ENCODE peak calls at places on chromosomes 11 and 22, in ten cellular contexts. T is T-helper 1 cell, R is amniotic epithelial cell, B is iPS-NIHi11, V is WERI-Rb-1, U is colonic mucosa, I is left lung, Q is activated T-cell treated with anti-CD3 and anti-CD28 coated beads for 1 hour, P is A549, D is fibroblast of lung. X is an unnamed sample.

GRCh38 chr11:106137061-106137460 is 59.6 kb downstream of the AASDHPPT start:
- DNase-seq in T (no peak), R (no peak), B (no peak), V (no peak), U (no peak), I (no peak), Q (no peak), P (no peak), D (peak; percentile 41), X (no peak)

GRCh38 chr11:29707924-29708323 is 308.9 kb downstream of the KCNA4 start:
- DNase-seq in T (no peak), R (no peak), B (no peak), V (no peak), U (no peak), I (no peak), Q (no peak), P (no peak), D (no peak), X (no peak)

GRCh38 chr22:42912049-42912448 is 55.0 kb upstream of the ARFGAP3 start:
- DNase-seq in T (no peak), R (peak; percentile 34), B (no peak), V (no peak), U (no peak), I (no peak), Q (no peak), P (no peak), D (no peak), X (peak; percentile 27)

GRCh38 chr22:44276706-44277403 is 35.9 kb downstream of the SHISAL1 start:
- DNase-seq in T (no peak), R (no peak), B (no peak), V (no peak), U (no peak), I (peak; percentile 33), Q (no peak), P (no peak), D (no peak), X (no peak)

GRCh38 chr11:1000357-1000982 is 36.0 kb downstream of the MUC6 start:
- DNase-seq in T (no peak), R (no peak), B (no peak), V (no peak), U (no peak), I (no peak), Q (no peak), P (no peak), D (no peak), X (no peak)

GRCh38 chr11:35151896-35152295 is 12.9 kb downstream of the CD44 start:
- DNase-seq in T (no peak), R (no peak), B (peak; percentile 40), V (no peak), U (no peak), I (no peak), Q (no peak), P (no peak), D (no peak), X (no peak)

GRCh38 chr22:28560005-28560742 is 119.5 kb downstream of the TTC28 start:
- DNase-seq in T (no peak), R (peak; percentile 99), B (no peak), V (no peak), U (no peak), I (no peak), Q (no peak), P (peak; percentile 35), D (peak; percentile 76), X (peak; percentile 32)

GRCh38 chr11:131465056-131465455 is 94.6 kb downstream of the NTM start:
- DNase-seq in T (no peak), R (no peak), B (no peak), V (no peak), U (no peak), I (no peak), Q (no peak), P (no peak), D (no peak), X (no peak)

GRCh38 chr22:25546751-25547150 is 17.7 kb upstream of the GRK3 start:
- DNase-seq in T (no peak), R (no peak), B (no peak), V (no peak), U (no peak), I (no peak), Q (no peak), P (no peak), D (peak; percentile 35), X (no peak)

GRCh38 chr11:76825726-76826396 is 34.9 kb upstream of the ACER3 start:
- DNase-seq in T (no peak), R (no peak), B (no peak), V (no peak), U (no peak), I (no peak), Q (no peak), P (no peak), D (no peak), X (no peak)

GRCh38 chr11:104254347-104254746 is 90.4 kb upstream of the PDGFD start:
- DNase-seq in T (no peak), R (peak; percentile 49), B (peak; percentile 82), V (peak; percentile 78), U (peak; percentile 29), I (peak; percentile 25), Q (no peak), P (no peak), D (peak; percentile 49), X (peak; percentile 23)

GRCh38 chr11:1719781-1720180 is 22.8 kb downstream of the KRTAP5-6 start:
- DNase-seq in T (no peak), R (no peak), B (no peak), V (no peak), U (no peak), I (no peak), Q (no peak), P (no peak), D (no peak), X (no peak)

GRCh38 chr11:1040428-1041148 is 4.1 kb upstream of the MUC6 start:
- DNase-seq in T (peak; percentile 4), R (no peak), B (no peak), V (no peak), U (no peak), I (peak; percentile 72), Q (no peak), P (no peak), D (peak; percentile 11), X (no peak)

GRCh38 chr22:20295262-20296064 is 24.4 kb downstream of the DGCR6L start:
- DNase-seq in T (no peak), R (no peak), B (no peak), V (no peak), U (no peak), I (no peak), Q (no peak), P (no peak), D (no peak), X (no peak)

GRCh38 chr22:45302047-45302446 is 7.7 kb upstream of the FAM118A start:
- DNase-seq in T (no peak), R (peak; percentile 80), B (no peak), V (no peak), U (no peak), I (no peak), Q (no peak), P (peak; percentile 35), D (peak; percentile 79), X (peak; percentile 16)

GRCh38 chr11:46047520-46047919 is 73.7 kb downstream of the PHF21A start:
- DNase-seq in T (no peak), R (peak; percentile 53), B (no peak), V (no peak), U (no peak), I (no peak), Q (no peak), P (no peak), D (peak; percentile 21), X (no peak)

GRCh38 chr11:120285256-120285655 is 39.8 kb upstream of the TLCD5 start:
- DNase-seq in T (no peak), R (no peak), B (no peak), V (no peak), U (no peak), I (no peak), Q (no peak), P (no peak), D (no peak), X (no peak)

GRCh38 chr22:24146190-24146616 is 35.1 kb upstream of the SUSD2 start:
- DNase-seq in T (no peak), R (peak; percentile 87), B (peak; percentile 84), V (peak; percentile 83), U (peak; percentile 81), I (peak; percentile 86), Q (peak; percentile 22), P (peak; percentile 22), D (peak; percentile 58), X (no peak)

GRCh38 chr22:31230871-31231621 is 18.9 kb downstream of the LIMK2 start:
- DNase-seq in T (no peak), R (peak; percentile 71), B (no peak), V (peak; percentile 35), U (peak; percentile 70), I (no peak), Q (peak; percentile 25), P (no peak), D (peak; percentile 48), X (peak; percentile 92)

GRCh38 chr11:35419713-35420333 is 465 bp upstream of the SLC1A2 start:
- DNase-seq in T (no peak), R (no peak), B (peak; percentile 12), V (peak; percentile 78), U (no peak), I (peak; percentile 66), Q (no peak), P (no peak), D (no peak), X (no peak)

GRCh38 chr22:46464701-46465347 is 72.6 kb downstream of the CELSR1 start:
- DNase-seq in T (no peak), R (no peak), B (no peak), V (no peak), U (no peak), I (peak; percentile 69), Q (no peak), P (no peak), D (no peak), X (no peak)

GRCh38 chr11:128323381-128323780 is 264.0 kb downstream of the ETS1 start:
- DNase-seq in T (no peak), R (peak; percentile 61), B (peak; percentile 58), V (peak; percentile 22), U (no peak), I (no peak), Q (no peak), P (no peak), D (no peak), X (peak; percentile 23)

GRCh38 chr22:19800306-19800705 is 39.7 kb downstream of the TBX1 start:
- DNase-seq in T (no peak), R (no peak), B (no peak), V (no peak), U (no peak), I (peak; percentile 49), Q (no peak), P (no peak), D (no peak), X (no peak)

GRCh38 chr22:45709004-45709739 is 37.5 kb downstream of the ATXN10 start:
- DNase-seq in T (no peak), R (peak; percentile 80), B (no peak), V (no peak), U (no peak), I (no peak), Q (no peak), P (peak; percentile 27), D (peak; percentile 92), X (peak; percentile 33)

GRCh38 chr11:33500865-33501479 is 199.7 kb downstream of the C11orf91 start:
- DNase-seq in T (no peak), R (peak; percentile 52), B (peak; percentile 39), V (no peak), U (no peak), I (no peak), Q (no peak), P (no peak), D (peak; percentile 50), X (peak; percentile 45)

GRCh38 chr11:119590651-119591308 is 138.2 kb downstream of the NECTIN1 start:
- DNase-seq in T (no peak), R (peak; percentile 62), B (peak; percentile 70), V (no peak), U (no peak), I (no peak), Q (no peak), P (no peak), D (peak; percentile 80), X (no peak)

GRCh38 chr22:24507742-24508141 is 12.6 kb downstream of the UPB1 start:
- DNase-seq in T (no peak), R (no peak), B (peak; percentile 74), V (no peak), U (no peak), I (no peak), Q (no peak), P (no peak), D (no peak), X (no peak)

GRCh38 chr11:92482502-92482901 is 257.9 kb downstream of the FAT3 start:
- DNase-seq in T (no peak), R (no peak), B (peak; percentile 5), V (no peak), U (no peak), I (no peak), Q (no peak), P (no peak), D (no peak), X (no peak)